ENCODE peak calls at places on chromosome 22, in eight cellular contexts. F, W, V, P, G, A, I and T are unnamed samples.
A peak's percentile ranks its signal among the peaks of the same experiment; 100 is the strongest.

GRCh38 chr22:21861856-21862255 is 5.6 kb downstream of the MAPK1 start:
- DNase-seq in A (no peak), F (no peak), P (peak; percentile 32), W (peak; percentile 30), V (no peak), I (no peak), G (no peak), T (no peak)

GRCh38 chr22:21951931-21952465 is 650 bp downstream of the PPM1F start:
- DNase-seq in A (peak; percentile 29), W (peak; percentile 59), G (no peak), I (peak; percentile 62), P (peak; percentile 44), V (peak; percentile 74), F (peak; percentile 71), T (peak; percentile 34)

GRCh38 chr22:38572065-38572464 is 2.1 kb upstream of the DMC1 start:
- DNase-seq in F (peak; percentile 63), V (peak; percentile 70), W (peak; percentile 70), I (no peak), G (peak; percentile 66), A (peak; percentile 73), P (peak; percentile 32), T (peak; percentile 36)

GRCh38 chr22:38862375-38863329 is 9.4 kb downstream of the CBX6 start:
- DNase-seq in V (peak; percentile 59), G (no peak), P (no peak), F (peak; percentile 73), I (peak; percentile 49), A (no peak), W (peak; percentile 69), T (no peak)

GRCh38 chr22:38927033-38927789 is 30.2 kb upstream of the APOBEC3A start:
- DNase-seq in V (peak; percentile 91), W (peak; percentile 60), P (no peak), A (peak; percentile 88), F (peak; percentile 90), G (peak; percentile 77), I (peak; percentile 83), T (peak; percentile 77)

GRCh38 chr22:39364646-39365405 is 15.0 kb downstream of the SYNGR1 start:
- DNase-seq in V (no peak), I (no peak), G (no peak), W (no peak), A (no peak), P (no peak), F (no peak), T (no peak)

GRCh38 chr22:40462195-40462988 is 92.0 kb downstream of the SGSM3 start:
- DNase-seq in F (no peak), I (no peak), P (no peak), V (no peak), G (no peak), A (peak; percentile 20), W (no peak), T (no peak)

GRCh38 chr22:23010430-23010829 is 59.9 kb upstream of the GNAZ start:
- DNase-seq in W (no peak), P (no peak), V (no peak), I (no peak), A (no peak), G (no peak), F (no peak), T (no peak)

GRCh38 chr22:37560682-37561208 is 465 bp downstream of the CDC42EP1 start:
- DNase-seq in P (no peak), G (no peak), V (peak; percentile 41), W (peak; percentile 85), A (no peak), F (peak; percentile 77), I (no peak), T (no peak)

GRCh38 chr22:27627444-27627833 is 174.1 kb downstream of the MN1 start:
- DNase-seq in W (peak; percentile 29), G (no peak), V (peak; percentile 67), A (no peak), I (no peak), P (no peak), F (no peak), T (no peak)

GRCh38 chr22:46418827-46419226 is 83.3 kb downstream of the TRMU start:
- DNase-seq in V (no peak), P (no peak), F (no peak), W (peak; percentile 6), I (no peak), G (peak; percentile 11), A (no peak), T (no peak)
- TF ChIP-seq CTCF in V (no peak), P (no peak), F (no peak), W (no peak), I (no peak), G (no peak), A (no peak), T (no peak)

GRCh38 chr22:17780741-17781318 is 6.6 kb upstream of the BID start:
- DNase-seq in A (no peak), V (no peak), F (no peak), I (no peak), G (no peak), W (no peak), P (no peak), T (no peak)

GRCh38 chr22:17781319-17782031 is 7.2 kb upstream of the BID start:
- DNase-seq in A (no peak), I (no peak), G (peak; percentile 44), F (no peak), V (no peak), W (peak; percentile 89), P (peak; percentile 92), T (no peak)

GRCh38 chr22:17778412-17778976 is 4.2 kb upstream of the BID start:
- DNase-seq in F (no peak), P (no peak), A (no peak), I (no peak), G (no peak), W (no peak), V (no peak), T (no peak)

GRCh38 chr22:17779286-17780115 is 5.2 kb upstream of the BID start:
- DNase-seq in P (no peak), W (no peak), V (no peak), I (no peak), A (no peak), F (no peak), G (peak; percentile 37), T (no peak)

DNA sequence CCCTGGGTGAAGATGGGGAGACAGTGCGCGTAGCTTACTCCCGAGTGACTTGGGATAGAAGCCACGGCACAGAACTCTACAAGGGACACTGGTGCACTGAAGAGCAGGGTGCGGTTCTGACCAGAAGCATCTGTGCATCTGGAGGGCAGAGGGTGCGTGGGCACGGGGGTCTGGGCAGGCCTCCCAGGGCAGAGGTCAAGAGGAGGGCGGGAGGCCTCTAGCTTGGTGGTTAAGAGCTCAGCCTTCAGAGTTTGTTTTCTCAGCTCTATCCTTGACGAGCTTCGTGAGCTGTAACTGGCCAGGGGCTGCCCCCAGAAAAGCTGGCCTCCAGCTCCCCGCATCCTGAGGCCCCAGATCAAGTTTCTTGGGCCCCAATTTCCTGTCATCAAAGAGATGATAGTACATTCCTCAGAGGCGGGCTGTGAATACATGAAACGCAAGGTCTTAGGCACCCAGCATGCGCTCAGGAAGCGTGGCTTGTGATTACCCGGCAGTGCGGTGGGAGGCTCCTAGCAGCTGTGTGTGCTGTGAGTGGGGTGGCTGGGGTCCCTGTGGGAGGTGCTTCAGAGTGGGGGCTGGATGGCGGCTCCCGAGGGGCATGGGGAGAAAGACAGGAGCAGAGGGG is 6.0 kb upstream of the BID start:
- DNase-seq in P (no peak), I (no peak), W (no peak), G (no peak), F (no peak), A (no peak), V (peak; percentile 51), T (no peak)
- H3K4me3 ChIP-seq in P (no peak overlapping the region), I (no peak overlapping the region), W (no peak overlapping the region), G (no peak overlapping the region), F (no peak overlapping the region), A (no peak overlapping the region), V (no peak overlapping the region), T (no peak overlapping the region)

GRCh38 chr22:50309601-50309991 is 2.1 kb upstream of the PLXNB2 start:
- DNase-seq in V (no peak), W (no peak), F (no peak), A (no peak), P (no peak), I (no peak), G (no peak), T (no peak)

GRCh38 chr22:50308597-50308935 is 1.1 kb upstream of the PLXNB2 start:
- DNase-seq in W (peak; percentile 89), V (no peak), A (peak; percentile 60), F (peak; percentile 95), P (no peak), I (no peak), G (no peak), T (peak; percentile 72)

GRCh38 chr22:50307891-50308596 is 598 bp upstream of the PLXNB2 start:
- DNase-seq in P (no peak), V (no peak), W (no peak), A (no peak), F (no peak), G (no peak), I (no peak), T (peak; percentile 42)

GRCh38 chr22:50310209-50310722 is 2.8 kb upstream of the PLXNB2 start:
- DNase-seq in W (no peak), P (no peak), V (peak; percentile 27), A (no peak), F (no peak), G (no peak), I (no peak), T (no peak)

DNA sequence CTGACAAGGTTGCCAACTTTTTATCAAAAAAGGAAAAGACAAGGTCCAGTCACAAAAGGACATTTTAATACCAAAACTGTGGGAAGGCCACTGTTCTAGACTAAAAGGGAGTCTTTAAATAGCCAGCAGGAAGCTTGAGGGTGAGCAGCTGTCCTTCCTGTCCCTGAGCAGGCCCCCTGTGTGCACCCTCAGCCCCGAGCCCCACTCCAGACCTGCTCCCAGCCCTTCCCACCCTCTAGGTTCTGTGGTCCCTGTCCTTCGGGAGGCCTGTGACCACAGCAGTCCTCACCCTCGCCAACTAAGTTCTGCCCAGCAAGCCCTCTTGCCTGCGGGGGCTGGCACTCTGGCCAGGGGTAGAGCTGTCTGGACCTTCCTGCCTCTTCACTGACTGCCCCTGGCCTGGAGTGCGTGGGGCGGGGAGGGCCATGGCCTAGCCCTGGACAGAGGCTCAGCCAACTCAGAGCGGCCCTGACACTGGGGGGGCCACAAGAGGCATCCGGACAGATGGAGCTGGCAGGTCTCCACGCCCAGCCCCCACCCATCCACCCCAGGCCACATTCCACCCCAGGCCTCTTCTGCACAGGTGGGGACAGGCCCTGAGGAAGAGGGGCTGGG is 1.6 kb upstream of the PLXNB2 start:
- DNase-seq in P (no peak), W (no peak), G (no peak), V (no peak), F (no peak), A (no peak), I (no peak), T (no peak)
- H3K4me1 ChIP-seq in P (peaks cover 17% of the 10 kb centered on the region), W (peaks cover 32% of the 10 kb centered on the region), G (peaks cover 26% of the 10 kb centered on the region), V (peaks cover 18% of the 10 kb centered on the region), F (peaks cover 43% of the 10 kb centered on the region), A (peaks cover 29% of the 10 kb centered on the region), I (peaks cover 33% of the 10 kb centered on the region), T (peaks cover 15% of the 10 kb centered on the region)

DNA sequence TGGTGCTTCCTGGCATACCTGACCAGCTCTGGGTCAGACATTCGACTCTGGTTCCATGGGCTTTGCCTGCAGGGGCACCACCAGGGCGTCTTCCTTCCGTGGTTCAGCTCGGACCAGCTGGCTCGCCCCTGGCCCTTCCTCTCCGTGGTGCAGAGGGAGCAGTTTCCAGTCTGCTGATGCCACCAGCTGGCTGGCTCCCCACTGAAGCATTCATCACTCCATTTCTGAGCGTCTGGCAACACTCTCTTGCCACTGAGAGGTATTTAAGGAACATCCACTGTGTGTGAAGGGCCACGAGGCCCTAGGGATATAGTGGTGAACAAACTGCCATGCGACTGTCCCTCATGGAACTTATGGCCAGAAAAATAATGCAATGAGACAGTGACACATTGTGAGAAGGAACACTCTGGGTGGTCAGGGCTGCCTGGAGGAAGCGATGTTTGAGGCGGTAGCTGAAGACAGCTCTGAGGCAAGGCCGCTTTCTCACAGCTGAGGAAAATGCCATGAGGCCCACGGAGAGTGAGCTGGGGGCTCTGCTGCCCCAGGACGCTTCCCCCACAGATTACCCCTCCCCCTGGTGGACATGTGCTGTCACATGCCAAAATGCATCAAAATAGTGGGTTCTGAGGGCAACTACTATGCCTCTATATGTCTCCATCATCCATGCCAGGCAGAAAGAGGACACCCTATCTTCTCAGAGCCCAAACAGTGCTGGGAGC is 44.9 kb upstream of the ARFGAP3 start:
- DNase-seq in A (no peak), F (no peak), W (no peak), P (no peak), I (no peak), V (peak; percentile 51), G (peak; percentile 28), T (no peak)
- TF ChIP-seq CTCF in A (no peak), F (no peak), W (peak; percentile 24), P (peak; percentile 22), I (no peak), V (peak; percentile 42), G (peak; percentile 45), T (no peak)